ENCODE peak calls at places on chromosome 18, in seven cellular contexts. R is KBM-7; T is dorsolateral prefrontal cortex; Q is cerebellum; B is chondrocyte; S is kidney tubule cell; J is CD8-positive, alpha-beta memory T cell. M is an unnamed sample.

GRCh38 chr18:55331301-55331700 is 256.7 kb downstream of the TCF4 start:
- DNase-seq in R (no peak), B (no peak), Q (no peak), T (no peak), J (no peak), S (no peak), M (no peak)

GRCh38 chr18:45874501-45875184 is 49.2 kb downstream of the SIGLEC15 start:
- DNase-seq in S (no peak), Q (no peak), T (no peak), R (peak; percentile 91), J (peak; percentile 34), B (no peak), M (no peak)

GRCh38 chr18:22311301-22311700 is 106.4 kb downstream of the CTAGE1 start:
- DNase-seq in Q (no peak), T (no peak), J (no peak), S (no peak), B (no peak), R (no peak), M (no peak)

GRCh38 chr18:75068682-75069435 is 140.1 kb downstream of the PTGR3 start:
- DNase-seq in Q (no peak), R (no peak), S (no peak), J (no peak), B (no peak), T (no peak), M (no peak)

GRCh38 chr18:48949051-48949605 is 1.6 kb downstream of the SMAD7 start:
- DNase-seq in S (peak; percentile 72), R (no peak), B (no peak), Q (no peak), T (no peak), J (peak; percentile 64), M (peak; percentile 70)

GRCh38 chr18:54671291-54671881 is 80.3 kb downstream of the DYNAP start:
- DNase-seq in T (no peak), B (no peak), S (peak; percentile 59), J (no peak), Q (no peak), R (peak; percentile 60), M (no peak)

GRCh38 chr18:2538236-2538635 is 33.1 kb downstream of the METTL4 start:
- DNase-seq in J (no peak), Q (no peak), B (no peak), R (no peak), S (no peak), T (no peak), M (no peak)

GRCh38 chr18:61244632-61245031 is 88.6 kb upstream of the CDH20 start:
- DNase-seq in R (no peak), B (no peak), T (no peak), Q (no peak), J (no peak), S (no peak), M (no peak)

GRCh38 chr18:70422061-70422965 is 133.5 kb downstream of the SOCS6 start:
- DNase-seq in B (no peak), T (no peak), S (peak; percentile 96), R (peak; percentile 63), J (no peak), Q (no peak), M (peak; percentile 28)

GRCh38 chr18:24022141-24022540 is 7.6 kb downstream of the TTC39C start:
- DNase-seq in S (peak; percentile 12), J (no peak), B (no peak), Q (no peak), T (no peak), R (peak; percentile 51), M (no peak)

GRCh38 chr18:60232541-60232940 is 140.0 kb downstream of the MC4R start:
- DNase-seq in J (no peak), B (no peak), Q (no peak), R (no peak), S (peak; percentile 81), T (no peak), M (no peak)

GRCh38 chr18:73778052-73778395 is 369.6 kb downstream of the FBXO15 start:
- DNase-seq in S (no peak), R (no peak), J (no peak), B (no peak), T (no peak), Q (no peak), M (no peak)

GRCh38 chr18:3058328-3059191 is 45.6 kb upstream of the LPIN2 start:
- DNase-seq in B (no peak), R (no peak), T (no peak), S (no peak), Q (no peak), J (no peak), M (no peak)

GRCh38 chr18:435940-436339 is 64.6 kb downstream of the COLEC12 start:
- DNase-seq in T (peak; percentile 68), B (no peak), S (peak; percentile 91), R (no peak), J (no peak), Q (peak; percentile 8), M (peak; percentile 66)